ENCODE peak calls at places on chromosomes 12 and 14, in six cellular contexts. One of them, this sample, is unnamed.

GRCh38 chr14:54603362-54603761 is 36.4 kb downstream of the SAMD4A start:
- DNase-seq in lung: no peak
- DNase-seq in heart left ventricle: no peak
- DNase-seq in keratinocyte: no peak
- DNase-seq in transverse colon: no peak
- DNase-seq in suprapubic skin: no peak
- DNase-seq in this sample: no peak

GRCh38 chr12:108119974-108120862 is 8.9 kb upstream of the WSCD2 start:
- DNase-seq in transverse colon: no peak
- DNase-seq in keratinocyte: no peak
- DNase-seq in heart left ventricle: no peak
- DNase-seq in lung: no peak
- DNase-seq in suprapubic skin: no peak
- DNase-seq in this sample: no peak

GRCh38 chr14:38278035-38278434 is 22.1 kb upstream of the CLEC14A start:
- DNase-seq in lung: no peak
- DNase-seq in heart left ventricle: no peak
- DNase-seq in keratinocyte: no peak
- DNase-seq in suprapubic skin: no peak
- DNase-seq in transverse colon: no peak
- DNase-seq in this sample: no peak

GRCh38 chr12:12176402-12176801 is 90.4 kb downstream of the LRP6 start:
- DNase-seq in heart left ventricle: no peak
- DNase-seq in keratinocyte: no peak
- DNase-seq in lung: no peak
- DNase-seq in transverse colon: no peak
- DNase-seq in suprapubic skin: no peak
- DNase-seq in this sample: no peak

GRCh38 chr12:69884386-69884785 is 59.4 kb downstream of the MYRFL start:
- DNase-seq in keratinocyte: no peak
- DNase-seq in transverse colon: no peak
- DNase-seq in heart left ventricle: no peak
- DNase-seq in lung: no peak
- DNase-seq in suprapubic skin: no peak
- DNase-seq in this sample: peak; percentile 32

GRCh38 chr14:105050551-105050897 is 14.7 kb downstream of the GPR132 start:
- DNase-seq in keratinocyte: no peak
- DNase-seq in lung: peak; percentile 73
- DNase-seq in heart left ventricle: no peak
- DNase-seq in transverse colon: peak; percentile 79
- DNase-seq in suprapubic skin: peak; percentile 65
- DNase-seq in this sample: no peak

GRCh38 chr14:68363841-68364711 is 428.8 kb downstream of the ZFP36L1 start:
- DNase-seq in keratinocyte: no peak
- DNase-seq in suprapubic skin: no peak
- DNase-seq in heart left ventricle: peak; percentile 59
- DNase-seq in lung: no peak
- DNase-seq in transverse colon: peak; percentile 26
- DNase-seq in this sample: peak; percentile 70

GRCh38 chr14:74492413-74493342 is at the start of gene NPC2:
- DNase-seq in lung: no peak
- DNase-seq in suprapubic skin: no peak
- DNase-seq in keratinocyte: no peak
- DNase-seq in heart left ventricle: no peak
- DNase-seq in transverse colon: no peak
- DNase-seq in this sample: no peak

GRCh38 chr14:94601961-94602391 is 10.2 kb upstream of the SERPINA3 start:
- DNase-seq in lung: peak; percentile 44
- DNase-seq in heart left ventricle: peak; percentile 53
- DNase-seq in transverse colon: peak; percentile 51
- DNase-seq in keratinocyte: no peak
- DNase-seq in suprapubic skin: peak; percentile 88
- DNase-seq in this sample: no peak

GRCh38 chr14:47256968-47257367 is 418.4 kb downstream of the MDGA2 start:
- DNase-seq in suprapubic skin: no peak
- DNase-seq in lung: no peak
- DNase-seq in transverse colon: no peak
- DNase-seq in heart left ventricle: no peak
- DNase-seq in keratinocyte: no peak
- DNase-seq in this sample: no peak

GRCh38 chr12:103783744-103784664 is 57.0 kb downstream of the NT5DC3 start:
- DNase-seq in heart left ventricle: no peak
- DNase-seq in lung: no peak
- DNase-seq in keratinocyte: no peak
- DNase-seq in suprapubic skin: no peak
- DNase-seq in transverse colon: peak; percentile 46
- DNase-seq in this sample: no peak

GRCh38 chr12:110917961-110918360 is 2.4 kb downstream of the MYL2 start:
- DNase-seq in transverse colon: no peak
- DNase-seq in keratinocyte: no peak
- DNase-seq in suprapubic skin: no peak
- DNase-seq in heart left ventricle: no peak
- DNase-seq in lung: no peak
- DNase-seq in this sample: no peak

GRCh38 chr14:99720941-99721791 is 37.1 kb downstream of the CYP46A1 start:
- DNase-seq in transverse colon: no peak
- DNase-seq in lung: no peak
- DNase-seq in heart left ventricle: no peak
- DNase-seq in keratinocyte: no peak
- DNase-seq in suprapubic skin: no peak
- DNase-seq in this sample: no peak

GRCh38 chr12:32877670-32878459 is 18.7 kb downstream of the PKP2 start:
- DNase-seq in keratinocyte: no peak
- DNase-seq in lung: no peak
- DNase-seq in transverse colon: no peak
- DNase-seq in heart left ventricle: peak; percentile 85
- DNase-seq in suprapubic skin: peak; percentile 81
- DNase-seq in this sample: no peak

GRCh38 chr14:49424436-49425331 is 161.5 kb downstream of the RPS29 start:
- DNase-seq in keratinocyte: no peak
- DNase-seq in transverse colon: no peak
- DNase-seq in heart left ventricle: no peak
- DNase-seq in lung: no peak
- DNase-seq in suprapubic skin: no peak
- DNase-seq in this sample: no peak

GRCh38 chr14:21309238-21309636 is 29.4 kb downstream of the RPGRIP1 start:
- DNase-seq in lung: no peak
- DNase-seq in transverse colon: no peak
- DNase-seq in keratinocyte: no peak
- DNase-seq in suprapubic skin: no peak
- DNase-seq in heart left ventricle: no peak
- DNase-seq in this sample: no peak

GRCh38 chr14:103449762-103450161 is 64.5 kb downstream of the MARK3 start:
- DNase-seq in keratinocyte: no peak
- DNase-seq in lung: no peak
- DNase-seq in suprapubic skin: no peak
- DNase-seq in heart left ventricle: no peak
- DNase-seq in transverse colon: no peak
- DNase-seq in this sample: no peak

GRCh38 chr12:31702047-31702446 is 26.8 kb downstream of the AMN1 start:
- DNase-seq in keratinocyte: no peak
- DNase-seq in heart left ventricle: no peak
- DNase-seq in transverse colon: no peak
- DNase-seq in lung: no peak
- DNase-seq in suprapubic skin: no peak
- DNase-seq in this sample: no peak

GRCh38 chr12:3490848-3491382 is at the start of gene PRMT8:
- DNase-seq in suprapubic skin: no peak
- DNase-seq in lung: no peak
- DNase-seq in keratinocyte: no peak
- DNase-seq in heart left ventricle: no peak
- DNase-seq in transverse colon: no peak
- DNase-seq in this sample: no peak

GRCh38 chr14:102140027-102140749 is 491 bp downstream of the WDR20 start:
- DNase-seq in keratinocyte: no peak
- DNase-seq in transverse colon: peak; percentile 45
- DNase-seq in suprapubic skin: peak; percentile 66
- DNase-seq in heart left ventricle: peak; percentile 38
- DNase-seq in lung: peak; percentile 46
- DNase-seq in this sample: no peak

GRCh38 chr12:49983892-49984291 is 11.1 kb downstream of the AQP6 start:
- DNase-seq in keratinocyte: no peak
- DNase-seq in lung: no peak
- DNase-seq in suprapubic skin: no peak
- DNase-seq in heart left ventricle: no peak
- DNase-seq in transverse colon: no peak
- DNase-seq in this sample: no peak
- TF ChIP-seq CTCF in keratinocyte: no peak
- TF ChIP-seq CTCF in lung: no peak
- TF ChIP-seq CTCF in suprapubic skin: no peak
- TF ChIP-seq CTCF in heart left ventricle: no peak
- TF ChIP-seq CTCF in transverse colon: no peak
- TF ChIP-seq CTCF in this sample: no peak

DNA sequence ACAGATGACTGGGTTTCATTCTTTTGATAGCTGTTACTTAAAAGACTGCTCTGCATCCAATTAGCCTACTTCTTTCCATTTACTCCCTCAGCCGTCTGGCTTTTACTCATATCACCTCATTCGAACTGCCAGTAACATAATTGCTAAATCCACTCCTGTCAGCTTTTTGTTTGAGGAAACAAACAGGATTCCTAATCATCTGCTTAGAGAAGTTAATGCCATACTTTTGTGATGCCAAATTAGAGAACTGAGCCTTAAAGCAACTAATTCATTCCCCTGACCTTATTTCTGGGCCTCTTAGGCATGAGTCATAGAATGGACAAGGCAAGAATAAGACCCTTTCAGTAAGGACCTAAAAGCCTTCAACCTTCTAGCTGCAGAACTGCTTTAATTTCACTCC is 2.9 kb downstream of the OXA1L start:
- DNase-seq in keratinocyte: no peak
- DNase-seq in lung: no peak
- DNase-seq in suprapubic skin: no peak
- DNase-seq in heart left ventricle: no peak
- DNase-seq in transverse colon: no peak
- DNase-seq in this sample: no peak
- H3K4me3 ChIP-seq in keratinocyte: no peak overlapping the region
- H3K4me3 ChIP-seq in lung: no peak overlapping the region
- H3K4me3 ChIP-seq in suprapubic skin: no peak overlapping the region
- H3K4me3 ChIP-seq in heart left ventricle: no peak overlapping the region
- H3K4me3 ChIP-seq in transverse colon: no peak overlapping the region
- H3K4me3 ChIP-seq in this sample: no peak overlapping the region

GRCh38 chr14:37253905-37254304 is 56.2 kb downstream of the MIPOL1 start:
- DNase-seq in heart left ventricle: no peak
- DNase-seq in suprapubic skin: no peak
- DNase-seq in lung: no peak
- DNase-seq in transverse colon: no peak
- DNase-seq in keratinocyte: no peak
- DNase-seq in this sample: no peak
- H3K36me3 ChIP-seq in heart left ventricle: no peaks in the 10 kb centered on the region
- H3K36me3 ChIP-seq in suprapubic skin: no peaks in the 10 kb centered on the region
- H3K36me3 ChIP-seq in lung: no peaks in the 10 kb centered on the region
- H3K36me3 ChIP-seq in transverse colon: no peaks in the 10 kb centered on the region
- H3K36me3 ChIP-seq in keratinocyte: no peaks in the 10 kb centered on the region
- H3K36me3 ChIP-seq in this sample: no peaks in the 10 kb centered on the region

DNA sequence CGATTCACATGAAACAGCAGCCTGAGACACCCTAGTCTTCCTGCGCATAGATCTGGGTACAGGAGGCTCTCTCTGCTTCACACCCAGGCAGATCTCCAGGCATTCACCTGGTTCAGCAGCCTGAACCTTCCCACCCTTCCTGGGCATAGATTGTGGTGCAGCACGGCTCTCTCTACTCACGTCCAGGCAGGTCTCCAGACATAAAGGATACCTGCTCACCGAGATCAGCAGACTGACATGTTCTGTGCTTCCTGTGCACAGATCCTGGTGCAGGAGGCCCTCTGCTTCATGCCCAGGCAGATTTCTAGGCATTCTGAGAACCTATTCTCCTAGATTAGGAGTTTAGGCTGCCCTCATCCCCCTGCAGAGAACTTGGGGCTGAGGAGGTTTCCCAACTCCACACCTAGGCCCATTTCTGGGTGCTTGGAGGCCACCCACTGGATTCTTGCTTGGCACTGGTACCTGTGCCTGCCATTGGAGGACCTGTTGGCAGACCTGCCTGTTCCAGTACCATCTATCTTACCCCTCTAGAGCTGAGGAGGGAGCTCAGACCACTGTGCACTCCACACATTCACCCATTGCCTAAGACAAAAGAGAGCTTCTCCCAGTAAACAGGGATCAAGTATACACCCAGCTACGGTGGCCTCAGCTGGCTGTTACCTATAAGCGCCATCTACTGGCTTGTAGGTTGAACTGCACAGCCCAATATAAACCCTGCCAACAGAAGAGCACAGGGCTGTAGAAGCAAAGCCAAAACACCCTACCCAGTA is 28.0 kb upstream of the GARIN6 start:
- DNase-seq in transverse colon: no peak
- DNase-seq in suprapubic skin: no peak
- DNase-seq in lung: no peak
- DNase-seq in keratinocyte: no peak
- DNase-seq in heart left ventricle: no peak
- DNase-seq in this sample: no peak
- TF ChIP-seq CTCF in transverse colon: peak; percentile 24
- TF ChIP-seq CTCF in suprapubic skin: peak; percentile 30
- TF ChIP-seq CTCF in lung: no peak
- TF ChIP-seq CTCF in keratinocyte: peak; percentile 77
- TF ChIP-seq CTCF in heart left ventricle: peak; percentile 39
- TF ChIP-seq CTCF in this sample: peak; percentile 76

GRCh38 chr12:57889541-57889989 is 43.0 kb upstream of the CTDSP2 start:
- DNase-seq in transverse colon: peak; percentile 71
- DNase-seq in keratinocyte: no peak
- DNase-seq in suprapubic skin: peak; percentile 85
- DNase-seq in heart left ventricle: peak; percentile 87
- DNase-seq in lung: peak; percentile 71
- DNase-seq in this sample: no peak

GRCh38 chr12:57890191-57891120 is 43.9 kb upstream of the CTDSP2 start:
- DNase-seq in keratinocyte: no peak
- DNase-seq in heart left ventricle: no peak
- DNase-seq in transverse colon: no peak
- DNase-seq in suprapubic skin: no peak
- DNase-seq in lung: no peak
- DNase-seq in this sample: no peak

GRCh38 chr12:57886590-57887363 is 40.2 kb upstream of the CTDSP2 start:
- DNase-seq in transverse colon: no peak
- DNase-seq in keratinocyte: no peak
- DNase-seq in lung: no peak
- DNase-seq in heart left ventricle: no peak
- DNase-seq in suprapubic skin: no peak
- DNase-seq in this sample: no peak

GRCh38 chr12:57887631-57888406 is 41.3 kb upstream of the CTDSP2 start:
- DNase-seq in keratinocyte: no peak
- DNase-seq in transverse colon: peak; percentile 31
- DNase-seq in heart left ventricle: peak; percentile 39
- DNase-seq in lung: peak; percentile 33
- DNase-seq in suprapubic skin: no peak
- DNase-seq in this sample: no peak

GRCh38 chr12:57888407-57889157 is 42.1 kb upstream of the CTDSP2 start:
- DNase-seq in lung: peak; percentile 39
- DNase-seq in heart left ventricle: peak; percentile 40
- DNase-seq in suprapubic skin: no peak
- DNase-seq in keratinocyte: peak; percentile 91
- DNase-seq in transverse colon: peak; percentile 83
- DNase-seq in this sample: no peak
- H3K4me3 ChIP-seq in lung: no peak overlapping the region
- H3K4me3 ChIP-seq in heart left ventricle: no peak overlapping the region
- H3K4me3 ChIP-seq in suprapubic skin: peak overlapping the region; percentile 20
- H3K4me3 ChIP-seq in keratinocyte: peak overlapping the region; percentile 11
- H3K4me3 ChIP-seq in transverse colon: no peak overlapping the region
- H3K4me3 ChIP-seq in this sample: no peak overlapping the region